ENCODE peak calls at places on chromosomes 12 and 14, in four cellular contexts. J is mesenchymal stem cell, X is IMR-90, T is H1. Q is an unnamed sample.

GRCh38 chr12:128745772-128746689 is 77.7 kb downstream of the SLC15A4 start:
- DNase-seq in J (no peak), X (no peak), T (no peak), Q (no peak)

GRCh38 chr12:131011165-131012079 is 57.7 kb downstream of the ADGRD1 start:
- DNase-seq in J (no peak), X (no peak), T (no peak), Q (no peak)

GRCh38 chr12:91377456-91377855 is 194.8 kb upstream of the DCN start:
- DNase-seq in J (peak; percentile 6), X (no peak), T (no peak), Q (no peak)

GRCh38 chr12:12941450-12942350 is 10.3 kb downstream of the GPRC5D start:
- DNase-seq in J (no peak), X (no peak), T (no peak), Q (no peak)

GRCh38 chr12:111156304-111156703 is 212.6 kb downstream of the PHETA1 start:
- DNase-seq in J (no peak), X (no peak), T (no peak), Q (no peak)

GRCh38 chr12:89542912-89543592 is 17.2 kb upstream of the POC1B start:
- DNase-seq in J (peak; percentile 81), X (peak; percentile 83), T (peak; percentile 53), Q (peak; percentile 77)

GRCh38 chr14:55600784-55601561 is 21.0 kb downstream of the KTN1 start:
- DNase-seq in J (peak; percentile 75), X (peak; percentile 66), T (no peak), Q (no peak)

GRCh38 chr12:13530966-13531365 is 334.4 kb downstream of the EMP1 start:
- DNase-seq in J (no peak), X (no peak), T (no peak), Q (no peak)

GRCh38 chr14:77353469-77354141 is 23.3 kb downstream of the TMED8 start:
- DNase-seq in J (no peak), X (no peak), T (no peak), Q (no peak)

GRCh38 chr12:109949089-109949488 is 47.1 kb downstream of the GIT2 start:
- DNase-seq in J (peak; percentile 55), X (peak; percentile 79), T (no peak), Q (no peak)

GRCh38 chr12:114936148-114937099 is 252.4 kb upstream of the TBX3 start:
- DNase-seq in J (peak; percentile 81), X (peak; percentile 85), T (no peak), Q (no peak)

GRCh38 chr12:108302471-108303311 is 36.4 kb downstream of the CMKLR1 start:
- DNase-seq in J (no peak), X (no peak), T (peak; percentile 41), Q (no peak)

DNA sequence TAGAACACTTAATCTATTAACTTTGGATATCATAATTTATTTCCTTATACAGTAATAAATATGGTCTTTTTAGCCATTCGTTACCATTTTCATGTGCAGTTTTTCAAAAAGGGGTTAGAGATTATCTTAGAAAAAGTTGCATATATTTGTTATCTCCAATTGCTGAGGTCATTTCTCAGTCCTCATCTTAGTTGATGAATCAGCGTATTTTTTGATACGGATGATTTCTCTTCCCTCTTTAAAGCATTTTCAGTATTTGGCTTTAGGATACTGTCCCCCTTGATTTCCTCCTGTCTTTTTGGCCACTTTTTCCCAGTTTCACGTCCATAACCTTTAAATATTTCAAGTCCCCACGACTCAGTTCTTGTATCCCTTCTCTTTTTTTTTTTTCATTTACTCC is 21.8 kb downstream of the DNAL1 start:
- DNase-seq in J (no peak), X (no peak), T (no peak), Q (no peak)
- H4K8ac ChIP-seq in J (no peak overlapping the region), X (no peak overlapping the region), T (no peak overlapping the region), Q (no peak overlapping the region)

GRCh38 chr12:6374028-6374780 is 1.2 kb downstream of the SCNN1A start:
- DNase-seq in J (no peak), X (no peak), T (no peak), Q (no peak)

GRCh38 chr12:6376965-6377666 is 1.8 kb upstream of the SCNN1A start:
- DNase-seq in J (no peak), X (no peak), T (no peak), Q (no peak)

GRCh38 chr12:6374781-6375150 is 597 bp downstream of the SCNN1A start:
- DNase-seq in J (no peak), X (no peak), T (no peak), Q (no peak)

GRCh38 chr12:6376079-6376941 is 947 bp upstream of the SCNN1A start:
- DNase-seq in J (peak; percentile 56), X (peak; percentile 64), T (peak; percentile 54), Q (no peak)

DNA sequence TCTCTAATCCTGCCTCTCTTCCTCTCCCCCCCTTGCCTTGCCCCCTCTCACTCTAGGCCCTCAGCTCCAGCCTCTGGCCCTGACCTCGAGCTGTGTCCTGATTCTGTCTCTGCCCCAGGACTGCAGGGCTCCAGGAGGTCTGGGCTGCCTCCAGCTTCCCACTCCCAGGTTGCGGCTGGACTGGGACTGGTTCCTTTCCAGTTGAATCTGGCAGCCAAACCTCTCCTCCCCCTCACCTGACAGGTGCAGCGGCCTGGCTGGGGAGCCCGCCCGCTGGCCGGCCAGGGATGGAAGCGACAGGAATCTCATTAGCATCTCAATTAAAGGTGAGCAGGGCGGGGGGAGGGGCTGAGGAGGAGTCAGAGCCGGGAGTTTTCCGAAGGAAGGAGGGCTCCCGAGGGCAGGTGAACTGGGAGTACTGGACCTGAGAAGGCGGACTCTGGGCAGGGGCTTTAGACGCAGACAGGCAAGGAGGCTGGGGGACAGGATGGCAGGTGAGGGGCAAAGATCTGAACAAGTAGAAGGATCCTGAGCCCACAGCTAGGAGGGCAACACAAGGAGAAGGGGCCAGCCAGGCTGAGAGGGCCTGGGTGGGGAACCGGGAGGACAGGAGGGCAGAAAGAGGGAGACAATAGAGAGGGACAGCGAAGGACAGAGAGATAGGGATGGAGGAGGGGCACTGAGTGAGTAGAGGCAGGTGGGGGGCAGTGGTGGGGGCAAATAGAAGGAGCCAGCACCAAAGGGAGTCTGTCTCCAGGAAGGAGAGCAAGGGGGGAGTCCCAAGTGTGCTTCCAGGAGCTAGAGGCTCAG is at the start of gene SCNN1A:
- DNase-seq in J (no peak), X (no peak), T (peak; percentile 85), Q (no peak)
- H4K91ac ChIP-seq in J (peak within 1 kb of the TSS; percentile 95), X (peak within 1 kb of the TSS; percentile 92), T (peak within 1 kb of the TSS; percentile 96), Q (peak within 1 kb of the TSS; percentile 11)

GRCh38 chr12:92505373-92506340 is 197.1 kb upstream of the PLEKHG7 start:
- DNase-seq in J (peak; percentile 57), X (peak; percentile 50), T (no peak), Q (peak; percentile 43)

GRCh38 chr12:92503029-92503931 is 199.5 kb upstream of the PLEKHG7 start:
- DNase-seq in J (peak; percentile 27), X (no peak), T (no peak), Q (no peak)

GRCh38 chr12:92503977-92504966 is 198.5 kb upstream of the PLEKHG7 start:
- DNase-seq in J (peak; percentile 5), X (no peak), T (no peak), Q (no peak)

GRCh38 chr12:92506460-92506859 is 196.3 kb upstream of the PLEKHG7 start:
- DNase-seq in J (peak; percentile 17), X (no peak), T (no peak), Q (no peak)

GRCh38 chr12:92502417-92503028 is 200.3 kb upstream of the PLEKHG7 start:
- DNase-seq in J (no peak), X (no peak), T (no peak), Q (no peak)
- H3K4me3 ChIP-seq in J (peak overlapping the region; percentile 2), X (no peak overlapping the region), T (no peak overlapping the region), Q (no peak overlapping the region)

GRCh38 chr14:65025818-65026217 is 39.1 kb downstream of the FNTB start:
- DNase-seq in J (no peak), X (peak; percentile 10), T (no peak), Q (no peak)

GRCh38 chr14:65032319-65032718 is 45.6 kb downstream of the FNTB start:
- DNase-seq in J (no peak), X (no peak), T (no peak), Q (no peak)

GRCh38 chr14:65027127-65027799 is 40.6 kb downstream of the FNTB start:
- DNase-seq in J (no peak), X (no peak), T (no peak), Q (no peak)

GRCh38 chr14:65026526-65026925 is 39.8 kb downstream of the FNTB start:
- DNase-seq in J (no peak), X (no peak), T (no peak), Q (no peak)

DNA sequence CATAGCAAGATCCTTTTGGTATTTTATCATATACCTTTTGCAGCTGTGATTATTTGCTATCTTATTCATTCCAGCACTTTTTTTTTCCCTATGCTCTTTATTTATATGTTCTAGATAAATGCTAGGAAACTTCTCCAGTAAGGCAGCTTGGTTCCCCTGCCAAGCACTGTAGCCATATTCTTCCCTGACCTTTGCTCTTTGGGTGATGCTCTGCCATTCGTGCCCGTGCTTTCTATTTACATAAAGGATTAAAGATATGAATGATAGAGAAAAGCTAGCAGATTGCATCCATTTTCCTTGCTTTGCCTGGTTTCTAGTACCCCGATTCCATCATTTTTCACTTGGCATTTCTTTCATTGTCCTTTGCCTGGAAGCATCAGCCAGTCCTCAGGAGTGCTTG is 42.2 kb downstream of the FNTB start:
- DNase-seq in J (no peak), X (peak; percentile 32), T (no peak), Q (no peak)
- H4K8ac ChIP-seq in J (no peak overlapping the region), X (no peak overlapping the region), T (no peak overlapping the region), Q (no peak overlapping the region)

DNA sequence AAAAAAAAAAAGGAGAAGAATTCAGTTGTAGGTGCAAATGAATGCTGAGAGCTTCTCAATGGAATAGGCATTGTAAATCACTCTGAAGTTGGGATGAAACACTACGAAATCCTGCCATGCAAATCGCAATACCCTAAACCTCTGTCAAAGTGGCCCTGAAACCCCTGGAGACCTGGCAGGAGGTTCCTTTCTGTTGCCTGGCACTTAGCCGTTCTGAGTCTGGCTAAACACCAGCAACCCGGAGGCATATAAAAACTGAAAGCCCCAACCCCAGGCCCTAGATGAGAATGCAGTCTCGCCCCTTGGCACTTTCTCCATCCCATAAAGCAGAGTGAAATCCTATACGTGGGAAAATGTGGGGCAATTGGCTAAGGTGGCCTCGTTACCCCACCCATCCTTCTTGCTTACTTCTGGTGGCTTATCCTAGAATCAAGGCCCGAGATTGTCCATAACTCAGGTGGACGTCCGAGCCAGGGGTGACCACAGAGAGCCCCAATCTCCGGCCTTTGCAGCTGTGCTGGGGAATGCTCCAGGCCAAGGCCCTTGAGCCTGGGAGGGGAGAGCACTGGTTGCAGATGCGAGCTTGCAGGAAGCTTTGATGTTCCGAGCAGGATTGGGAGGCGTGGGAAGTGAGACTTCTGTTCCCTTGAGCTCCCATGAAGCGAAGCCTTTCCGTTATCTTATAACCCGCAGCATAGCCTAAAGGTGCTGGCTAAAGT is 151.7 kb upstream of the PARP11 start:
- DNase-seq in J (no peak), X (no peak), T (peak; percentile 44), Q (no peak)
- H4K91ac ChIP-seq in J (peak overlapping the region; percentile 27), X (no peak overlapping the region), T (peak overlapping the region; percentile 71), Q (no peak overlapping the region)